ENCODE peak calls at places on chromosomes 2 and 18, in seven cellular contexts. S, C, Y, J, Z, U and G are unnamed samples.

GRCh38 chr2:26568076-26568890 is 72.9 kb downstream of the CIB4 start:
- DNase-seq in J (no peak), Z (no peak), Y (no peak), U (no peak), C (no peak), S (no peak), G (no peak)

GRCh38 chr2:195495356-195495755 is 161.7 kb upstream of the SLC39A10 start:
- DNase-seq in C (no peak), S (no peak), Z (no peak), J (no peak), U (no peak), Y (no peak), G (no peak)

GRCh38 chr18:55323051-55323994 is 264.7 kb downstream of the TCF4 start:
- DNase-seq in Z (no peak), Y (no peak), U (no peak), C (peak; percentile 52), S (no peak), J (no peak), G (peak; percentile 37)

GRCh38 chr2:20418519-20418918 is 28.4 kb upstream of the RHOB start:
- DNase-seq in Z (no peak), Y (no peak), C (no peak), S (no peak), J (no peak), U (no peak), G (no peak)

GRCh38 chr2:73640537-73640936 is 1.7 kb downstream of the NAT8 start:
- DNase-seq in J (no peak), S (no peak), Y (no peak), Z (no peak), U (no peak), C (peak; percentile 3), G (no peak)

GRCh38 chr2:44277541-44277940 is 2.3 kb downstream of the SLC3A1 start:
- DNase-seq in C (no peak), J (no peak), Y (no peak), Z (no peak), S (no peak), U (no peak), G (no peak)

GRCh38 chr2:200585730-200586643 is at the start of gene AOX1:
- DNase-seq in Y (no peak), U (peak; percentile 6), S (peak; percentile 18), Z (no peak), C (peak; percentile 70), J (peak; percentile 12), G (no peak)

GRCh38 chr2:98907966-98908905 is 27.8 kb downstream of the CRACDL start:
- DNase-seq in J (no peak), Z (no peak), Y (no peak), C (no peak), S (no peak), U (no peak), G (no peak)

GRCh38 chr2:3651686-3652516 is 6.1 kb upstream of the ALLC start:
- DNase-seq in Y (peak; percentile 29), Z (peak; percentile 52), J (peak; percentile 60), C (no peak), U (peak; percentile 31), S (peak; percentile 70), G (peak; percentile 39)

GRCh38 chr2:119487434-119488244 is 36.6 kb downstream of the SCTR start:
- DNase-seq in S (no peak), Y (no peak), C (no peak), Z (no peak), J (no peak), U (no peak), G (no peak)

GRCh38 chr2:64797881-64798590 is 144.3 kb upstream of the SERTAD2 start:
- DNase-seq in Y (no peak), S (no peak), C (peak; percentile 62), J (no peak), U (no peak), Z (no peak), G (no peak)

GRCh38 chr2:127566576-127566975 is 31.1 kb downstream of the MYO7B start:
- DNase-seq in Y (no peak), Z (no peak), J (no peak), C (no peak), U (no peak), S (no peak), G (no peak)

GRCh38 chr2:176111891-176112374 is 4.6 kb upstream of the HOXD10 start:
- DNase-seq in U (no peak), Y (no peak), Z (no peak), J (no peak), C (no peak), S (no peak), G (no peak)

GRCh38 chr2:39938035-39938835 is 159.2 kb upstream of the THUMPD2 start:
- DNase-seq in Z (no peak), S (no peak), J (no peak), U (no peak), C (peak; percentile 95), Y (no peak), G (no peak)

GRCh38 chr2:70942900-70943871 is 7.5 kb downstream of the ATP6V1B1 start:
- DNase-seq in J (no peak), C (no peak), U (no peak), S (no peak), Z (no peak), Y (no peak), G (no peak)

GRCh38 chr2:71894266-71894665 is 253.4 kb downstream of the CYP26B1 start:
- DNase-seq in U (no peak), Z (no peak), J (no peak), Y (no peak), S (no peak), C (no peak), G (no peak)

GRCh38 chr18:23618862-23619387 is 32.6 kb upstream of the NPC1 start:
- DNase-seq in U (no peak), C (no peak), J (no peak), Y (no peak), S (no peak), Z (no peak), G (no peak)

GRCh38 chr2:113886479-113887383 is 3.2 kb upstream of the ACTR3 start:
- DNase-seq in Y (no peak), S (peak; percentile 87), Z (no peak), J (peak; percentile 48), C (peak; percentile 97), U (no peak), G (no peak)

GRCh38 chr2:217525076-217525475 is 477.7 kb downstream of the TNS1 start:
- DNase-seq in U (no peak), Y (no peak), Z (no peak), C (no peak), J (no peak), S (no peak), G (no peak)

GRCh38 chr2:236782938-236783337 is 213.3 kb downstream of the ACKR3 start:
- DNase-seq in J (no peak), S (no peak), C (no peak), Y (no peak), Z (no peak), U (no peak), G (no peak)

GRCh38 chr2:24015562-24016375 is 5.9 kb downstream of the MFSD2B start:
- DNase-seq in Y (no peak), C (peak; percentile 93), U (no peak), S (no peak), Z (no peak), J (no peak), G (no peak)

GRCh38 chr2:146240376-146240775 is 1604.5 kb upstream of the ACVR2A start:
- DNase-seq in Z (no peak), Y (no peak), S (no peak), C (peak; percentile 20), J (no peak), U (no peak), G (no peak)

GRCh38 chr2:59398081-59398480 is 1155.4 kb downstream of the BCL11A start:
- DNase-seq in C (no peak), U (no peak), Y (no peak), Z (no peak), J (no peak), S (no peak), G (no peak)